ENCODE peak calls at places on chromosomes 5 and 9, in four cellular contexts. One of them, this sample, is unnamed.

GRCh38 chr5:92634883-92635282 is 946.1 kb downstream of the NR2F1-AS1 start:
- DNase-seq in fibroblast of pulmonary artery: no peak
- DNase-seq in KG1: no peak
- DNase-seq in erythroblast: no peak
- DNase-seq in this sample: no peak

GRCh38 chr5:55856511-55857246 is 5.5 kb downstream of the IL31RA start:
- DNase-seq in fibroblast of pulmonary artery: no peak
- DNase-seq in KG1: no peak
- DNase-seq in erythroblast: no peak
- DNase-seq in this sample: no peak

GRCh38 chr9:120868339-120868675 is 8.7 kb downstream of the PHF19 start:
- DNase-seq in fibroblast of pulmonary artery: peak; percentile 76
- DNase-seq in KG1: no peak
- DNase-seq in erythroblast: no peak
- DNase-seq in this sample: no peak

GRCh38 chr5:95927927-95928723 is 33.5 kb downstream of the ELL2 start:
- DNase-seq in fibroblast of pulmonary artery: no peak
- DNase-seq in KG1: no peak
- DNase-seq in erythroblast: peak; percentile 27
- DNase-seq in this sample: no peak

GRCh38 chr5:58452566-58453258 is 7.2 kb downstream of the PLK2 start:
- DNase-seq in fibroblast of pulmonary artery: peak; percentile 72
- DNase-seq in KG1: no peak
- DNase-seq in erythroblast: no peak
- DNase-seq in this sample: no peak

GRCh38 chr5:73818357-73818756 is 192.4 kb downstream of the ARHGEF28 start:
- DNase-seq in fibroblast of pulmonary artery: peak; percentile 67
- DNase-seq in KG1: no peak
- DNase-seq in erythroblast: no peak
- DNase-seq in this sample: no peak

GRCh38 chr9:121326130-121326838 is 43.8 kb downstream of the STOM start:
- DNase-seq in fibroblast of pulmonary artery: peak; percentile 93
- DNase-seq in KG1: no peak
- DNase-seq in erythroblast: no peak
- DNase-seq in this sample: no peak

GRCh38 chr5:55773057-55773456 is 35.2 kb downstream of the DDX4 start:
- DNase-seq in fibroblast of pulmonary artery: no peak
- DNase-seq in KG1: no peak
- DNase-seq in erythroblast: no peak
- DNase-seq in this sample: no peak

GRCh38 chr9:133347515-133347984 is 381 bp downstream of the MED22 start:
- DNase-seq in fibroblast of pulmonary artery: peak; percentile 39
- DNase-seq in KG1: no peak
- DNase-seq in erythroblast: peak; percentile 77
- DNase-seq in this sample: peak; percentile 37

GRCh38 chr9:92820964-92821363 is 56.3 kb upstream of the BICD2 start:
- DNase-seq in fibroblast of pulmonary artery: no peak
- DNase-seq in KG1: no peak
- DNase-seq in erythroblast: no peak
- DNase-seq in this sample: no peak

GRCh38 chr5:81232449-81233079 is 558 bp upstream of the CKMT2 start:
- DNase-seq in fibroblast of pulmonary artery: peak; percentile 36
- DNase-seq in KG1: no peak
- DNase-seq in erythroblast: no peak
- DNase-seq in this sample: no peak

GRCh38 chr9:134062461-134063087 is 5.3 kb downstream of the BRD3 start:
- DNase-seq in fibroblast of pulmonary artery: no peak
- DNase-seq in KG1: no peak
- DNase-seq in erythroblast: no peak
- DNase-seq in this sample: no peak